ENCODE peak calls at places on chromosomes 13 and 19, in six cellular contexts. Y is fibroblast of lung, A is IMR-90, Q is adipocyte, G is colonic mucosa, H is mammary epithelial cell. I is an unnamed sample.

GRCh38 chr19:34573226-34573864 is 91.8 kb downstream of the WTIP start:
- DNase-seq in Y (no peak), A (no peak), Q (no peak), G (no peak), H (no peak), I (no peak)

GRCh38 chr13:80605743-80606142 is 264.8 kb upstream of the SPRY2 start:
- DNase-seq in Y (no peak), A (no peak), Q (no peak), G (no peak), H (no peak), I (no peak)

GRCh38 chr13:99228737-99229691 is 28.4 kb downstream of the UBAC2 start:
- DNase-seq in Y (peak), A (peak), Q (peak), G (no peak), H (peak), I (no peak)

GRCh38 chr13:47455581-47455980 is 545.5 kb downstream of the SUCLA2 start:
- DNase-seq in Y (no peak), A (no peak), Q (no peak), G (no peak), H (peak), I (no peak)

GRCh38 chr13:109764474-109765292 is 21.7 kb downstream of the IRS2 start:
- DNase-seq in Y (peak), A (peak), Q (no peak), G (no peak), H (peak), I (no peak)

GRCh38 chr19:45569619-45570421 is 14.8 kb downstream of the OPA3 start:
- DNase-seq in Y (peak), A (no peak), Q (peak), G (peak), H (no peak), I (peak)

GRCh38 chr19:57688011-57688763 is 6.4 kb downstream of the ZNF551 start:
- DNase-seq in Y (no peak), A (no peak), Q (no peak), G (no peak), H (peak), I (no peak)

GRCh38 chr13:32838985-32839384 is 177.2 kb upstream of the KL start:
- DNase-seq in Y (no peak), A (peak), Q (peak), G (no peak), H (no peak), I (peak)

GRCh38 chr19:46404039-46404883 is 9.1 kb downstream of the CCDC8 start:
- DNase-seq in Y (peak), A (peak), Q (no peak), G (peak), H (no peak), I (peak)

GRCh38 chr13:100442095-100442832 is 146.3 kb downstream of the GGACT start:
- DNase-seq in Y (no peak), A (no peak), Q (no peak), G (no peak), H (no peak), I (no peak)

GRCh38 chr19:7904074-7905020 is 670 bp downstream of the MAP2K7 start:
- DNase-seq in Y (no peak), A (no peak), Q (peak), G (peak), H (no peak), I (peak)

GRCh38 chr13:59837101-59837500 is 326.6 kb downstream of the DIAPH3 start:
- DNase-seq in Y (no peak), A (no peak), Q (no peak), G (no peak), H (no peak), I (no peak)

GRCh38 chr13:71922191-71922590 is 55.2 kb upstream of the DACH1 start:
- DNase-seq in Y (peak), A (no peak), Q (peak), G (no peak), H (no peak), I (no peak)

GRCh38 chr19:1969176-1970002 is 28.4 kb downstream of the CSNK1G2 start:
- DNase-seq in Y (no peak), A (no peak), Q (no peak), G (no peak), H (no peak), I (no peak)

GRCh38 chr19:41957838-41958366 is 1.2 kb downstream of the RABAC1 start:
- DNase-seq in Y (peak), A (peak), Q (peak), G (peak), H (peak), I (peak)

GRCh38 chr13:65585346-65585745 is 1644.8 kb downstream of the PCDH9 start:
- DNase-seq in Y (no peak), A (no peak), Q (no peak), G (no peak), H (no peak), I (peak)

GRCh38 chr13:65584126-65584525 is 1646.0 kb downstream of the PCDH9 start:
- DNase-seq in Y (no peak), A (no peak), Q (no peak), G (no peak), H (no peak), I (peak)

DNA sequence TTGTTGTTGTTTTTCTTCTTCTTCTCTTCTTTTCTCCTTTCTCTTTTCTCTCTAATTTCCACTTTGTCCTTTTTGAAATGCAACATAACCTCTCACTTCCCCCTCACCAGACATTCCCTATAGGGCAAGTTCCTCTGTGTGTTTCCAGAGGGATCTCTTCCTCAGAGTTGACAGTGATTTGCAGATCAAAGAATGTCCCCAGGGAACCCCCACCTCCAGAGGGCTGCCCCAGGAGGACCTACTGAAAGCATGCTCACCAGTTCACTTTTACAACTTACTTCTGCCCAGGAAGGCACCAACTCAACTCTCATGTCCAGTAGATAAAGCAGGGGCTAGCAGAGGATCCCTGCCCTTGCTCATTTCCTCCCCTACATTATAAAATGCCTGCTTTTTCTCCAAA is 1648.0 kb downstream of the PCDH9 start:
- DNase-seq in Y (no peak), A (no peak), Q (no peak), G (no peak), H (no peak), I (peak)
- H3K9ac ChIP-seq in Y (no peak), A (no peak), Q (no peak), G (no peak), H (no peak), I (no peak)

GRCh38 chr19:47469719-47470118 is 2.0 kb downstream of the SLC8A2 start:
- DNase-seq in Y (no peak), A (no peak), Q (no peak), G (no peak), H (no peak), I (no peak)
- H3K9ac ChIP-seq in Y (no peak), A (no peak), Q (no peak), G (no peak), H (no peak), I (no peak)

GRCh38 chr19:53818756-53819155 is 5.4 kb downstream of the NLRP12 start:
- DNase-seq in Y (no peak), A (no peak), Q (no peak), G (no peak), H (no peak), I (no peak)

GRCh38 chr19:53828531-53828930 is 4.4 kb upstream of the NLRP12 start:
- DNase-seq in Y (no peak), A (no peak), Q (no peak), G (no peak), H (no peak), I (no peak)

GRCh38 chr19:53824134-53824611 is at the start of gene NLRP12:
- DNase-seq in Y (no peak), A (no peak), Q (no peak), G (no peak), H (no peak), I (no peak)

DNA sequence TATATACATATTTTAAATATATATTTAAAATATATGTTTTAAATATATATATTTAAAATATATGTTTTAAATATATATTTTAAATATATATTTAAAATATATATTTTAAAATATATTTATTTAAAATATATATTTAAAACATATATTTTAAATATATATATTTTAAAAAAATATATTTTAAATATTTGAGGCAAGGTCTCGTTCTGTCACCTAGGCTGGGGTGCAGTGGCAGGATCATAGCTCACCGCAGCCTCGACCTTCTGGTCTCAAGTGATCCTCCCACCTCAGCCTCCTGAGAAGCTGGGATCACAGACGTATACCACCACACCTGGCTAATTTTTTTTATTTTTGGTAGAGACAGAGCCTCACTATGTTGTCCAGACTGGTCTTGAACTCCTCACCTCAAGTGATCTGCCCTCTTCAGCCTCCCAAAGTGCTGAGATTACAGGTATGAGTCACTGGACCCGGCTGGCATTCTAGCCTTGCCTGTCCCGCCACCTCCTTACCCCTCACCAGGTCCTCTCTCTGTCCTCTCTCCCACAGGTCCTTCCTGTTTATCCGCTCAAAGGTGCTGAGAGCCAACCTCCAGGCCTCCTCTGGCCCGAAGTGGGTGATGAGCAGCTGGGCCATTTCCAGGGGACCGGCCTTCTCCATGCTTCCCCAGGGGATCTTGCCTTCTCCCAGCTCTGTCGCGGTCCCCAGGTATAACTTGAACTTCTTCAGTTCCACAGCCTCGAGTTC is 564 bp downstream of the NLRP12 start:
- DNase-seq in Y (no peak), A (no peak), Q (no peak), G (no peak), H (no peak), I (no peak)
- H3K9ac ChIP-seq in Y (no peak), A (no peak), Q (no peak), G (no peak), H (no peak), I (no peak)

GRCh38 chr13:98222816-98223215 is 45.7 kb upstream of the RNF113B start:
- DNase-seq in Y (no peak), A (no peak), Q (no peak), G (no peak), H (no peak), I (peak)
- H3K9ac ChIP-seq in Y (no peak), A (no peak), Q (no peak), G (no peak), H (no peak), I (no peak)

GRCh38 chr13:30381049-30381448 is 41.2 kb upstream of the UBE2L5 start:
- DNase-seq in Y (no peak), A (no peak), Q (no peak), G (no peak), H (no peak), I (no peak)
- H3K9ac ChIP-seq in Y (no peak), A (no peak), Q (no peak), G (no peak), H (no peak), I (no peak)

GRCh38 chr19:19418548-19419260 is 13.2 kb downstream of the GATAD2A start:
- DNase-seq in Y (peak), A (no peak), Q (no peak), G (no peak), H (no peak), I (no peak)
- H3K9ac ChIP-seq in Y (no peak), A (no peak), Q (no peak), G (no peak), H (no peak), I (no peak)

GRCh38 chr19:48249502-48250014 is 6.2 kb downstream of the CARD8 start:
- DNase-seq in Y (no peak), A (no peak), Q (no peak), G (peak), H (no peak), I (no peak)
- H3K9ac ChIP-seq in Y (no peak), A (no peak), Q (no peak), G (peak), H (no peak), I (no peak)

GRCh38 chr19:49499030-49499670 is 2.9 kb downstream of the RPS11 start:
- DNase-seq in Y (no peak), A (no peak), Q (no peak), G (no peak), H (no peak), I (no peak)
- H3K9ac ChIP-seq in Y (no peak), A (no peak), Q (peak), G (no peak), H (no peak), I (no peak)